ENCODE peak calls at places on chromosomes 3 and 15, in six cellular contexts. X is HTR-8/SVneo, C is sciatic nerve, O is HEK293T, Y is mesothelial cell of epicardium, R is neuronal stem cell. I is an unnamed sample.

GRCh38 chr3:52093751-52094525 is 37.6 kb upstream of the DUSP7 start:
- DNase-seq in X (peak), C (no peak), O (no peak), Y (no peak), R (no peak), I (no peak)

GRCh38 chr15:92902020-92902419 is 1.9 kb downstream of the CHD2 start:
- DNase-seq in X (no peak), C (no peak), O (no peak), Y (no peak), R (no peak), I (no peak)

GRCh38 chr15:68259883-68260282 is 17.7 kb upstream of the FEM1B start:
- DNase-seq in X (no peak), C (no peak), O (no peak), Y (no peak), R (no peak), I (no peak)

GRCh38 chr15:39075311-39075710 is 505.6 kb upstream of the THBS1 start:
- DNase-seq in X (no peak), C (no peak), O (no peak), Y (no peak), R (no peak), I (no peak)

GRCh38 chr15:39997031-39997430 is 42.0 kb downstream of the SRP14 start:
- DNase-seq in X (no peak), C (no peak), O (no peak), Y (no peak), R (no peak), I (no peak)

GRCh38 chr3:126578702-126579101 is 20.0 kb upstream of the C3orf22 start:
- DNase-seq in X (no peak), C (no peak), O (no peak), Y (no peak), R (no peak), I (no peak)

GRCh38 chr15:38212759-38213158 is 39.9 kb upstream of the SPRED1 start:
- DNase-seq in X (no peak), C (no peak), O (no peak), Y (no peak), R (no peak), I (no peak)

GRCh38 chr3:64214697-64215018 is 10.6 kb downstream of the PRICKLE2 start:
- DNase-seq in X (no peak), C (peak), O (no peak), Y (no peak), R (no peak), I (no peak)

GRCh38 chr3:4338751-4339150 is 35.6 kb downstream of the SETMAR start:
- DNase-seq in X (no peak), C (no peak), O (no peak), Y (no peak), R (no peak), I (no peak)

GRCh38 chr3:161208931-161209330 is 12.2 kb upstream of the NMD3 start:
- DNase-seq in X (no peak), C (no peak), O (no peak), Y (no peak), R (no peak), I (no peak)

GRCh38 chr15:40925495-40925862 is 3.7 kb upstream of the DLL4 start:
- DNase-seq in X (no peak), C (no peak), O (no peak), Y (no peak), R (no peak), I (no peak)

GRCh38 chr3:193944161-193944884 is 191.6 kb upstream of the HES1 start:
- DNase-seq in X (no peak), C (no peak), O (no peak), Y (no peak), R (no peak), I (no peak)

GRCh38 chr3:172699070-172699469 is 11.8 kb downstream of the NCEH1 start:
- DNase-seq in X (no peak), C (no peak), O (no peak), Y (no peak), R (no peak), I (no peak)

GRCh38 chr15:78325092-78325843 is 14.9 kb upstream of the CRABP1 start:
- DNase-seq in X (no peak), C (no peak), O (no peak), Y (no peak), R (no peak), I (peak)

GRCh38 chr3:177827517-177828249 is 630.4 kb upstream of the TBL1XR1 start:
- DNase-seq in X (peak), C (no peak), O (no peak), Y (no peak), R (no peak), I (peak)

GRCh38 chr15:78055923-78056713 is 21.4 kb downstream of the TBC1D2B start:
- DNase-seq in X (no peak), C (no peak), O (no peak), Y (no peak), R (no peak), I (peak)

GRCh38 chr3:172465281-172465680 is 17.0 kb upstream of the GHSR start:
- DNase-seq in X (no peak), C (no peak), O (no peak), Y (no peak), R (no peak), I (no peak)

GRCh38 chr3:30643763-30644462 is 37.5 kb downstream of the TGFBR2 start:
- DNase-seq in X (no peak), C (no peak), O (no peak), Y (no peak), R (no peak), I (no peak)

GRCh38 chr3:192855434-192855833 is 62.2 kb downstream of the MB21D2 start:
- DNase-seq in X (no peak), C (no peak), O (no peak), Y (no peak), R (no peak), I (no peak)

GRCh38 chr3:57918123-57918837 is 89.9 kb upstream of the FLNB start:
- DNase-seq in X (peak), C (no peak), O (no peak), Y (no peak), R (no peak), I (no peak)

GRCh38 chr15:72851586-72851985 is 68.0 kb upstream of the ADPGK start:
- DNase-seq in X (no peak), C (no peak), O (no peak), Y (no peak), R (no peak), I (no peak)

GRCh38 chr3:102979682-102980378 is 545.0 kb downstream of the ZPLD1 start:
- DNase-seq in X (peak), C (peak), O (no peak), Y (peak), R (no peak), I (no peak)

GRCh38 chr3:118501152-118501551 is 533.5 kb downstream of the IGSF11 start:
- DNase-seq in X (no peak), C (peak), O (peak), Y (no peak), R (no peak), I (peak)

GRCh38 chr15:20349774-20350498 is 191.7 kb downstream of the GOLGA6L6 start:
- DNase-seq in X (no peak), C (peak), O (no peak), Y (peak), R (no peak), I (no peak)

GRCh38 chr3:104411760-104412159 is 954.9 kb upstream of the ALCAM start:
- DNase-seq in X (no peak), C (no peak), O (no peak), Y (no peak), R (peak), I (no peak)

GRCh38 chr3:53166781-53167291 is 5.8 kb downstream of the PRKCD start:
- DNase-seq in X (no peak), C (peak), O (no peak), Y (no peak), R (no peak), I (no peak)

GRCh38 chr3:77529522-77529921 is 489.6 kb downstream of the ROBO2 start:
- DNase-seq in X (no peak), C (no peak), O (no peak), Y (no peak), R (no peak), I (no peak)

GRCh38 chr3:134603480-134603879 is 47.3 kb downstream of the KY start:
- DNase-seq in X (no peak), C (no peak), O (no peak), Y (no peak), R (no peak), I (no peak)

GRCh38 chr15:45921376-45921775 is 286.5 kb downstream of the SQOR start:
- DNase-seq in X (no peak), C (no peak), O (no peak), Y (no peak), R (no peak), I (no peak)

GRCh38 chr15:76336254-76337046 is at the start of gene ISL2:
- DNase-seq in X (peak), C (peak), O (peak), Y (peak), R (peak), I (peak)

GRCh38 chr3:109278141-109278540 is 38.2 kb downstream of the DPPA2 start:
- DNase-seq in X (no peak), C (no peak), O (no peak), Y (no peak), R (no peak), I (no peak)

GRCh38 chr15:90557651-90558084 is 27.9 kb downstream of the CRTC3 start:
- DNase-seq in X (no peak), C (peak), O (no peak), Y (no peak), R (no peak), I (no peak)

GRCh38 chr15:51536965-51537574 is 85.5 kb downstream of the DMXL2 start:
- DNase-seq in X (no peak), C (no peak), O (peak), Y (no peak), R (no peak), I (peak)

I was measured in HuH-7.